ENCODE peak calls at places on chromosomes 7 and 10, in seven cellular contexts. One of them, this sample, is unnamed.

GRCh38 chr7:48094861-48095293 is 5.8 kb downstream of the UPP1 start:
- DNase-seq in HL-60: no peak
- DNase-seq in body of pancreas: no peak
- DNase-seq in ovary: no peak
- DNase-seq in gastrocnemius medialis: no peak
- DNase-seq in fibroblast of mammary gland: peak
- DNase-seq in RWPE1: peak
- DNase-seq in this sample: no peak

GRCh38 chr7:1666779-1667565 is 3.1 kb upstream of the ELFN1 start:
- DNase-seq in body of pancreas: peak
- DNase-seq in HL-60: no peak
- DNase-seq in fibroblast of mammary gland: no peak
- DNase-seq in ovary: peak
- DNase-seq in gastrocnemius medialis: no peak
- DNase-seq in RWPE1: no peak
- DNase-seq in this sample: peak

GRCh38 chr10:86671985-86672710 is 3.8 kb downstream of the LDB3 start:
- DNase-seq in gastrocnemius medialis: peak
- DNase-seq in fibroblast of mammary gland: no peak
- DNase-seq in ovary: peak
- DNase-seq in HL-60: no peak
- DNase-seq in RWPE1: no peak
- DNase-seq in body of pancreas: no peak
- DNase-seq in this sample: no peak

GRCh38 chr7:112279042-112279441 is 72.5 kb downstream of the ZNF277 start:
- DNase-seq in RWPE1: no peak
- DNase-seq in body of pancreas: no peak
- DNase-seq in HL-60: no peak
- DNase-seq in gastrocnemius medialis: no peak
- DNase-seq in ovary: no peak
- DNase-seq in fibroblast of mammary gland: no peak
- DNase-seq in this sample: no peak

GRCh38 chr10:127163632-127164031 is 32.8 kb downstream of the INSYN2A start:
- DNase-seq in ovary: no peak
- DNase-seq in RWPE1: peak
- DNase-seq in gastrocnemius medialis: no peak
- DNase-seq in fibroblast of mammary gland: no peak
- DNase-seq in HL-60: no peak
- DNase-seq in body of pancreas: no peak
- DNase-seq in this sample: no peak

GRCh38 chr7:18494821-18495408 is 634 bp upstream of the HDAC9 start:
- DNase-seq in fibroblast of mammary gland: peak
- DNase-seq in RWPE1: no peak
- DNase-seq in HL-60: no peak
- DNase-seq in ovary: no peak
- DNase-seq in gastrocnemius medialis: no peak
- DNase-seq in body of pancreas: no peak
- DNase-seq in this sample: no peak

GRCh38 chr10:132856869-132857524 is 71.0 kb upstream of the NKX6-2 start:
- DNase-seq in fibroblast of mammary gland: no peak
- DNase-seq in HL-60: no peak
- DNase-seq in body of pancreas: no peak
- DNase-seq in RWPE1: no peak
- DNase-seq in ovary: peak
- DNase-seq in gastrocnemius medialis: no peak
- DNase-seq in this sample: no peak

GRCh38 chr7:16295558-16295957 is 125.8 kb downstream of the CRPPA start:
- DNase-seq in ovary: no peak
- DNase-seq in body of pancreas: no peak
- DNase-seq in HL-60: no peak
- DNase-seq in fibroblast of mammary gland: peak
- DNase-seq in RWPE1: no peak
- DNase-seq in gastrocnemius medialis: no peak
- DNase-seq in this sample: no peak

DNA sequence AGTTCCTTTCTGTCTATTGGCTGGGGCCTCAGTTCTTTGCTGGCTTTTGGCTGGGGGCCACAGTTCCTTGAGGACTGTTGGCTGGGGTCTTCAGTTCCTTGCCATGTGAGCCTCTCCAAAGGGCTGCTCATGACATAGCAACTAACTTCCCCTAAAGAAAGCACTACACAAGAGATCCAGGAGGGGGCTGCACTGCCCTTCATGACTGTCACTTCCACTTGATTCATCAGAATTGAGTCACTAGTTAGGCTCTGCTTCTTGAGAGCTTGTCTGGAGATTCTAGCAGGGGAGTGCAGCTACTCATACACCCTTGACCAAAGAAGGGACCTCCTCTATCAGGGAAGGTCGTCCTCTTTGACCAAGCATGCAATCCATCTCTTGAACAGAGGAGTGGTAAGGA is 38.0 kb upstream of the MKX start:
- DNase-seq in HL-60: no peak
- DNase-seq in ovary: peak
- DNase-seq in RWPE1: peak
- DNase-seq in fibroblast of mammary gland: peak
- DNase-seq in gastrocnemius medialis: no peak
- DNase-seq in body of pancreas: peak
- DNase-seq in this sample: peak
- TF ChIP-seq CTCF in HL-60: no peak
- TF ChIP-seq CTCF in ovary: no peak
- TF ChIP-seq CTCF in RWPE1: no peak
- TF ChIP-seq CTCF in fibroblast of mammary gland: peak
- TF ChIP-seq CTCF in gastrocnemius medialis: no peak
- TF ChIP-seq CTCF in body of pancreas: no peak
- TF ChIP-seq CTCF in this sample: peak

DNA sequence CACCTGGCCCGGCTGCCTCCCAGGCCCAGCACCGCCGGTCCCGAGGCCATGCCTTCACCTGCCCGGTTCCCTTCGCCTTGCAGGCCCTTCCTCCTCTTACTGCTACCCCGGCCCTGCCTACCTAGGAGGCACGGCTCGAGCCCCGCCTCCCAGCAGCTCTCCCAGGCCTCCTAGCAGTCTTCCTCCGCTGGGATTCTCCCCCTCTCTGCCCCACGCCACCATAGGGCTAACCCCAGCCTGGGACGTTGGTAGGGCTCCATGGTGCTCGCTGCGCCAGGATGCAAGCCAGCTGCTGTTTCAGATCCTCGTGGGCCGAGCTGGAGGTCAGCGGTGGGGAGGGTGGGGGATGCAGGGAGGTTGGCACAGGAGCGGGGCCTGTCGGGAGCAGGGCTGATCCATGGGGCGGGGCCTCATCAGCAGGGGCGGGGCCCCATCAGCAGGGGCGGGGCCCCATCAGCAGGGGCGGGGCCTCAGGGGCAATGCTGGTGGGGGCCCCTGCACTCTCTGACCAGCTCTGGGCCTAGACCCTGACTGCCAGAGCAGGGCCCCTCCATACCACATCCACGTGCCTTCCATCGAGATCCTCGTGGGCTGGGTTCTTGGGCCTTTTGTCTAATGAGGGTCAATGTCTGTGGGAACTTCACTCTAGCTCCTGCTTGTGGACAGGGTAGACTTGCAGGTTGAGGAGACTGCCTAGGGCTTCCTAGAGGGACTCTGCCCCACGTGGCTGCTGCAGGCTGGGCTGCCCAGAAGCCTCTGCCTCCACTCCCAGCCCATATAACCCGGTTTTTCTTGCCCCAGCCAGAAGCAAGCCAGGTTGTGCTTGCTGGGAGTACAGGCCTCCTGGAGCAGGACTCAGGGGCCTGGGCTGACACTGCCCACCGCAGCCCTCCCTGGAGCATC is 63.1 kb downstream of the RASGEF1A start:
- DNase-seq in ovary: peak
- DNase-seq in body of pancreas: peak
- DNase-seq in gastrocnemius medialis: no peak
- DNase-seq in fibroblast of mammary gland: no peak
- DNase-seq in HL-60: no peak
- DNase-seq in RWPE1: peak
- DNase-seq in this sample: peak
- TF ChIP-seq CTCF in ovary: no peak
- TF ChIP-seq CTCF in body of pancreas: no peak
- TF ChIP-seq CTCF in gastrocnemius medialis: no peak
- TF ChIP-seq CTCF in fibroblast of mammary gland: no peak
- TF ChIP-seq CTCF in HL-60: no peak
- TF ChIP-seq CTCF in RWPE1: no peak
- TF ChIP-seq CTCF in this sample: no peak

GRCh38 chr7:12256025-12256570 is 45.0 kb downstream of the TMEM106B start:
- DNase-seq in fibroblast of mammary gland: peak
- DNase-seq in RWPE1: no peak
- DNase-seq in ovary: no peak
- DNase-seq in gastrocnemius medialis: no peak
- DNase-seq in body of pancreas: no peak
- DNase-seq in HL-60: no peak
- DNase-seq in this sample: no peak
- TF ChIP-seq CTCF in fibroblast of mammary gland: no peak
- TF ChIP-seq CTCF in RWPE1: no peak
- TF ChIP-seq CTCF in ovary: no peak
- TF ChIP-seq CTCF in gastrocnemius medialis: no peak
- TF ChIP-seq CTCF in body of pancreas: no peak
- TF ChIP-seq CTCF in HL-60: no peak
- TF ChIP-seq CTCF in this sample: no peak

DNA sequence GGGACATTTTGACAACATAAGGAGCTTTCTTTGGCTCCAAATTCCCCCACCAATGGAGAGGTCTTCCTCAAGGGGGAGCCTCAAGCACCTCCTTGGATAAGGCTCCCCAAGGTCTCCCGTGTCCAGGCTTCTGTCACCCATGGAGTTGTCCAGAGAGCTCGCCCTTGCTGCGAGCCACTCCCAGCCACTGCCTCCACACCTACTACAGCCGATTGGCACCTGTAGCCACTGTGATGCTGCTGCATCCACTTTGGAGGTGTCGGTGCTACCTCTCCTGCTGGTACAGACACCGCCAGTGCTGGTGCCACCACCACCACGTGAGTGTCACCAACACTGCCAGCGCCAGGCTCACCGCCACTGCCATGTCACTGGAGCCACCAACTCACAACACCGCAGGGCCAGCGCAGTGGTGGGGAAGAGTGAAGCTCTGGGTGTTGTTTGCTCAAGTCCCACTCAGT is 22.1 kb upstream of the ENO4 start:
- DNase-seq in fibroblast of mammary gland: no peak
- DNase-seq in RWPE1: no peak
- DNase-seq in gastrocnemius medialis: no peak
- DNase-seq in body of pancreas: no peak
- DNase-seq in HL-60: no peak
- DNase-seq in ovary: no peak
- DNase-seq in this sample: no peak
- TF ChIP-seq CTCF in fibroblast of mammary gland: peak
- TF ChIP-seq CTCF in RWPE1: no peak
- TF ChIP-seq CTCF in gastrocnemius medialis: no peak
- TF ChIP-seq CTCF in body of pancreas: no peak
- TF ChIP-seq CTCF in HL-60: no peak
- TF ChIP-seq CTCF in ovary: no peak
- TF ChIP-seq CTCF in this sample: no peak

GRCh38 chr7:95491634-95492314 is 6.0 kb downstream of the ASB4 start:
- DNase-seq in ovary: no peak
- DNase-seq in RWPE1: peak
- DNase-seq in HL-60: no peak
- DNase-seq in body of pancreas: no peak
- DNase-seq in gastrocnemius medialis: no peak
- DNase-seq in fibroblast of mammary gland: no peak
- DNase-seq in this sample: no peak
- TF ChIP-seq CTCF in ovary: no peak
- TF ChIP-seq CTCF in RWPE1: no peak
- TF ChIP-seq CTCF in HL-60: no peak
- TF ChIP-seq CTCF in body of pancreas: no peak
- TF ChIP-seq CTCF in gastrocnemius medialis: no peak
- TF ChIP-seq CTCF in fibroblast of mammary gland: no peak
- TF ChIP-seq CTCF in this sample: no peak

GRCh38 chr10:32951111-32951510 is 6.9 kb downstream of the ITGB1 start:
- DNase-seq in HL-60: no peak
- DNase-seq in body of pancreas: no peak
- DNase-seq in ovary: no peak
- DNase-seq in fibroblast of mammary gland: no peak
- DNase-seq in gastrocnemius medialis: no peak
- DNase-seq in RWPE1: no peak
- DNase-seq in this sample: no peak
- TF ChIP-seq CTCF in HL-60: no peak
- TF ChIP-seq CTCF in body of pancreas: no peak
- TF ChIP-seq CTCF in ovary: no peak
- TF ChIP-seq CTCF in fibroblast of mammary gland: no peak
- TF ChIP-seq CTCF in gastrocnemius medialis: no peak
- TF ChIP-seq CTCF in RWPE1: no peak
- TF ChIP-seq CTCF in this sample: no peak

DNA sequence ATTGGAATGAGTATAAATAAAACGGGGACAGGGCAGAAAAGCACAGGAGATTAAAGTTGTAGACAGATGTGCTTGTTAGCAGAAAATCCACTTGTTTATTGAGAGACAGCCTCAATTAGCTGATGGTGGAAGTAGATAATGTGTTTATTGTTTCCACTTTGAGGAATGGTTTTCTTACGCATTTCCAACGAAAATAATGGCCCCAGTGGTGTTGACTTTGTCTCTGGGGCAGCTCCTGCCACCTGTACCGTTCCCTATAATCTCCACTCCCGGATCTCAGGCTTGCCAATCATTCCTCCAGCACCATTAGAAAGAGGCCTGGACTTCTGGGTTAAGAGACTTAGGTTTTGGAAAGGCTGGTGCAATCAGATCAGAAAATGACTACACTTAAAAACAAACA is 638.7 kb downstream of the PARD3 start:
- DNase-seq in RWPE1: no peak
- DNase-seq in fibroblast of mammary gland: no peak
- DNase-seq in body of pancreas: no peak
- DNase-seq in ovary: no peak
- DNase-seq in HL-60: no peak
- DNase-seq in gastrocnemius medialis: no peak
- DNase-seq in this sample: no peak
- TF ChIP-seq CTCF in RWPE1: no peak
- TF ChIP-seq CTCF in fibroblast of mammary gland: no peak
- TF ChIP-seq CTCF in body of pancreas: no peak
- TF ChIP-seq CTCF in ovary: no peak
- TF ChIP-seq CTCF in HL-60: no peak
- TF ChIP-seq CTCF in gastrocnemius medialis: no peak
- TF ChIP-seq CTCF in this sample: no peak